ENCODE peak calls at places on chromosomes 16 and 17, in ten cellular contexts. Y is DMS153; D is HAP-1; M is NCI-H1092 treated with DMSO at 0.1 percent for 48 hours; B is stimulated activated CD4-positive, alpha-beta T cell treated with anti-CD3 and anti-CD28 coated beads, Interleukin-4, amount 100 ng/mL, for 1 hour; C is naive B cell; Q is bronchial epithelial cell; X is memory B cell; E is GM04504; G is putamen. W is an unnamed sample.

GRCh38 chr16:74691093-74691855 is 9.4 kb downstream of the MLKL start:
- DNase-seq in E (no peak), B (no peak), D (no peak), Q (no peak), C (no peak), Y (no peak), M (no peak), G (no peak), X (no peak), W (no peak)

GRCh38 chr17:11514981-11515680 is 83.1 kb upstream of the DNAH9 start:
- DNase-seq in G (no peak), Q (no peak), B (no peak), C (no peak), M (no peak), Y (no peak), E (no peak), D (no peak), X (no peak), W (no peak)

GRCh38 chr17:74042744-74043486 is 160.6 kb upstream of the RPL38 start:
- DNase-seq in C (no peak), D (no peak), B (peak), Y (peak), E (peak), X (no peak), M (no peak), G (peak), Q (peak), W (peak)

GRCh38 chr17:19270951-19271611 is 33.9 kb downstream of the EPN2 start:
- DNase-seq in M (no peak), B (no peak), Q (no peak), E (no peak), G (no peak), Y (no peak), X (peak), C (peak), D (no peak), W (no peak)

GRCh38 chr17:3888343-3889171 is 4.3 kb downstream of the CAMKK1 start:
- DNase-seq in M (peak), G (no peak), E (peak), D (no peak), X (no peak), C (no peak), Y (peak), B (no peak), Q (peak), W (peak)

GRCh38 chr17:54494731-54495715 is 405.6 kb upstream of the TOM1L1 start:
- DNase-seq in Q (no peak), Y (no peak), E (no peak), M (no peak), B (no peak), X (no peak), G (no peak), C (no peak), D (no peak), W (no peak)

GRCh38 chr16:58256108-58256507 is 38.7 kb downstream of the PRSS54 start:
- DNase-seq in G (no peak), M (no peak), X (no peak), Y (no peak), E (no peak), B (no peak), C (no peak), D (no peak), Q (no peak), W (no peak)

GRCh38 chr16:85337910-85338637 is 225.8 kb upstream of the CIBAR2 start:
- DNase-seq in G (no peak), M (no peak), Y (no peak), X (no peak), D (no peak), Q (no peak), C (no peak), B (no peak), E (no peak), W (no peak)

GRCh38 chr17:83010323-83011200 is 68.8 kb upstream of the METRNL start:
- DNase-seq in E (no peak), X (no peak), B (no peak), Y (no peak), M (no peak), G (no peak), Q (no peak), C (no peak), D (no peak), W (no peak)

GRCh38 chr17:30091166-30091670 is 25.4 kb upstream of the NSRP1 start:
- DNase-seq in D (no peak), X (no peak), C (no peak), Q (no peak), B (no peak), E (no peak), M (no peak), G (no peak), Y (no peak), W (no peak)

GRCh38 chr17:3002538-3003301 is 60.7 kb downstream of the OR1D5 start:
- DNase-seq in B (no peak), Y (no peak), Q (no peak), E (no peak), X (peak), G (no peak), D (no peak), M (no peak), C (peak), W (no peak)

GRCh38 chr17:15882058-15882720 is 62.7 kb upstream of the ADORA2B start:
- DNase-seq in E (no peak), M (no peak), G (no peak), X (no peak), D (no peak), C (no peak), Q (no peak), B (no peak), Y (no peak), W (no peak)

GRCh38 chr17:46962374-46962790 is 16.7 kb downstream of the RPRML start:
- DNase-seq in B (no peak), G (no peak), C (no peak), Y (no peak), D (no peak), E (peak), Q (peak), X (no peak), M (no peak), W (no peak)

GRCh38 chr17:73179387-73179786 is 13.5 kb upstream of the COG1 start:
- DNase-seq in C (no peak), D (no peak), Y (no peak), G (no peak), X (no peak), Q (no peak), B (no peak), M (no peak), E (no peak), W (no peak)

GRCh38 chr16:88287219-88287618 is 95.5 kb upstream of the ZNF469 start:
- DNase-seq in C (no peak), B (no peak), D (peak), G (no peak), E (no peak), M (no peak), X (no peak), Q (no peak), Y (no peak), W (no peak)

W was measured in epithelial cell of prostate.